ENCODE peak calls at places on chromosomes 13 and 19, in nine cellular contexts. Z, E, D, K, X, R, Q, L and V are unnamed samples. For H3K27me3 and H3K36me3, the result is how much of the 10 kb centered on the place peaks cover.

GRCh38 chr13:44300895-44301638 is 72.6 kb upstream of the SERP2 start:
- DNase-seq in Z (peak), E (peak), D (peak), K (no peak), X (peak), R (no peak), Q (peak), L (no peak), V (no peak)

GRCh38 chr19:38045554-38046253 is 138.7 kb downstream of the SIPA1L3 start:
- DNase-seq in Z (no peak), E (no peak), D (no peak), K (no peak), X (no peak), R (no peak), Q (no peak), L (no peak), V (no peak)

GRCh38 chr13:91347996-91348905 is 764 bp downstream of the MIR17HG start:
- DNase-seq in Z (peak), E (no peak), D (peak), K (peak), X (peak), R (no peak), Q (peak), L (peak), V (peak)

GRCh38 chr19:4369109-4369887 is 25.9 kb downstream of the MPND start:
- DNase-seq in Z (peak), E (no peak), D (peak), K (peak), X (peak), R (peak), Q (no peak), L (no peak), V (peak)

GRCh38 chr19:8342316-8342683 is 762 bp downstream of the KANK3 start:
- DNase-seq in Z (no peak), E (no peak), D (no peak), K (no peak), X (no peak), R (no peak), Q (no peak), L (no peak), V (peak)

GRCh38 chr13:74987124-74987690 is 494.8 kb downstream of the TBC1D4 start:
- DNase-seq in Z (no peak), E (no peak), D (no peak), K (no peak), X (no peak), R (no peak), Q (no peak), L (no peak), V (no peak)

GRCh38 chr13:90552702-90553101 is 794.8 kb upstream of the MIR17HG start:
- DNase-seq in Z (no peak), E (no peak), D (no peak), K (no peak), X (no peak), R (no peak), Q (no peak), L (no peak), V (no peak)

GRCh38 chr13:42001580-42001979 is 40.7 kb upstream of the VWA8 start:
- DNase-seq in Z (no peak), E (peak), D (no peak), K (no peak), X (no peak), R (no peak), Q (no peak), L (no peak), V (peak)

GRCh38 chr19:48780684-48781391 is 25.5 kb downstream of the FGF21 start:
- DNase-seq in Z (no peak), E (no peak), D (no peak), K (peak), X (no peak), R (no peak), Q (peak), L (no peak), V (no peak)

GRCh38 chr19:48421548-48421947 is 24.2 kb upstream of the GRWD1 start:
- DNase-seq in Z (no peak), E (no peak), D (no peak), K (no peak), X (no peak), R (no peak), Q (no peak), L (no peak), V (peak)

GRCh38 chr19:41915248-41916032 is 12.8 kb downstream of the ERFL start:
- DNase-seq in Z (no peak), E (no peak), D (no peak), K (no peak), X (no peak), R (no peak), Q (no peak), L (no peak), V (peak)

GRCh38 chr13:63853816-63854215 is 2438.2 kb upstream of the PCDH20 start:
- DNase-seq in Z (no peak), E (no peak), D (no peak), K (no peak), X (no peak), R (no peak), Q (no peak), L (no peak), V (no peak)

GRCh38 chr19:52981329-52981728 is 18.6 kb upstream of the ZNF816 start:
- DNase-seq in Z (no peak), E (no peak), D (no peak), K (no peak), X (no peak), R (no peak), Q (no peak), L (no peak), V (no peak)

GRCh38 chr13:56314755-56315154 is 826.0 kb upstream of the PRR20A start:
- DNase-seq in Z (no peak), E (no peak), D (no peak), K (no peak), X (no peak), R (no peak), Q (no peak), L (no peak), V (peak)

GRCh38 chr19:34299576-34299975 is 45.2 kb downstream of the GARRE1 start:
- DNase-seq in Z (no peak), E (no peak), D (no peak), K (no peak), X (no peak), R (no peak), Q (peak), L (no peak), V (no peak)

GRCh38 chr13:34020388-34020787 is 202.4 kb downstream of the RFC3 start:
- DNase-seq in Z (no peak), E (no peak), D (no peak), K (no peak), X (no peak), R (no peak), Q (no peak), L (no peak), V (no peak)

GRCh38 chr13:99123101-99124045 is 77.3 kb upstream of the UBAC2 start:
- DNase-seq in Z (no peak), E (no peak), D (no peak), K (no peak), X (no peak), R (peak), Q (no peak), L (no peak), V (no peak)

GRCh38 chr13:84609716-84610115 is 727.4 kb upstream of the SLITRK1 start:
- DNase-seq in Z (no peak), E (no peak), D (no peak), K (no peak), X (no peak), R (peak), Q (no peak), L (no peak), V (no peak)

GRCh38 chr19:10086032-10086903 is at the start of gene SHFL:
- DNase-seq in Z (peak), E (no peak), D (peak), K (peak), X (peak), R (no peak), Q (peak), L (peak), V (peak)

GRCh38 chr19:10748195-10748923 is 30.5 kb downstream of the DNM2 start:
- DNase-seq in Z (no peak), E (no peak), D (no peak), K (no peak), X (no peak), R (no peak), Q (no peak), L (no peak), V (no peak)

GRCh38 chr19:41707871-41708371 is 505 bp upstream of the CEACAM5 start:
- DNase-seq in Z (no peak), E (no peak), D (no peak), K (no peak), X (no peak), R (no peak), Q (no peak), L (peak), V (no peak)

GRCh38 chr13:26202365-26202972 is 19.6 kb downstream of the RNF6 start:
- DNase-seq in Z (no peak), E (no peak), D (no peak), K (no peak), X (no peak), R (no peak), Q (peak), L (no peak), V (no peak)

GRCh38 chr19:44308011-44308410 is 3.2 kb upstream of the ZNF235 start:
- DNase-seq in Z (no peak), E (no peak), D (no peak), K (no peak), X (no peak), R (no peak), Q (no peak), L (no peak), V (no peak)

GRCh38 chr13:76231522-76232167 is 595.5 kb downstream of the LMO7 start:
- DNase-seq in Z (no peak), E (no peak), D (no peak), K (no peak), X (no peak), R (no peak), Q (no peak), L (no peak), V (no peak)

GRCh38 chr13:59842507-59842906 is 321.2 kb downstream of the DIAPH3 start:
- DNase-seq in Z (no peak), E (no peak), D (no peak), K (no peak), X (no peak), R (no peak), Q (peak), L (no peak), V (no peak)

GRCh38 chr19:42872608-42873007 is 6.9 kb downstream of the PSG1 start:
- DNase-seq in Z (no peak), E (no peak), D (no peak), K (no peak), X (no peak), R (no peak), Q (no peak), L (no peak), V (no peak)

GRCh38 chr19:56838930-56839664 is 1.4 kb downstream of the PEG3 start:
- DNase-seq in Z (peak), E (peak), D (peak), K (no peak), X (peak), R (no peak), Q (peak), L (peak), V (no peak)

GRCh38 chr19:38204728-38205127 is 19.3 kb downstream of the DPF1 start:
- DNase-seq in Z (no peak), E (no peak), D (no peak), K (no peak), X (no peak), R (no peak), Q (no peak), L (no peak), V (no peak)

GRCh38 chr13:43782686-43783085 is 4.1 kb downstream of the ENOX1 start:
- DNase-seq in Z (no peak), E (no peak), D (no peak), K (no peak), X (no peak), R (no peak), Q (no peak), L (no peak), V (no peak)

GRCh38 chr13:109627649-109628048 is 158.7 kb downstream of the IRS2 start:
- DNase-seq in Z (no peak), E (no peak), D (no peak), K (no peak), X (no peak), R (no peak), Q (no peak), L (no peak), V (no peak)

GRCh38 chr19:45975296-45975695 is 1.6 kb upstream of the NOVA2 start:
- DNase-seq in Z (no peak), E (no peak), D (no peak), K (no peak), X (no peak), R (no peak), Q (no peak), L (no peak), V (no peak)

GRCh38 chr13:99385940-99386339 is 78.7 kb upstream of the GPR183 start:
- DNase-seq in Z (no peak), E (no peak), D (no peak), K (no peak), X (no peak), R (no peak), Q (no peak), L (no peak), V (no peak)

GRCh38 chr13:99982021-99982740 is 597 bp downstream of the ZIC2 start:
- DNase-seq in Z (no peak), E (no peak), D (no peak), K (peak), X (no peak), R (no peak), Q (no peak), L (peak), V (peak)

GRCh38 chr19:32035611-32036010 is 309.8 kb upstream of the ZNF507 start:
- DNase-seq in Z (no peak), E (no peak), D (no peak), K (no peak), X (no peak), R (no peak), Q (no peak), L (no peak), V (no peak)
- H3K27me3 ChIP-seq in Z (under half), E (under half), D (under half), K (under half), X (under half), R (under half), Q (under half), L (under half), V (under half)

GRCh38 chr19:1269065-1269477 is at the start of gene CIRBP:
- DNase-seq in Z (peak), E (peak), D (peak), K (peak), X (peak), R (peak), Q (peak), L (peak), V (peak)

GRCh38 chr19:1269478-1270167 is 491 bp downstream of the CIRBP start:
- DNase-seq in Z (peak), E (no peak), D (peak), K (peak), X (peak), R (no peak), Q (peak), L (peak), V (peak)

GRCh38 chr19:1267441-1268391 is 1.4 kb upstream of the CIRBP start:
- DNase-seq in Z (no peak), E (no peak), D (peak), K (no peak), X (peak), R (no peak), Q (no peak), L (no peak), V (peak)

GRCh38 chr19:1266818-1267440 is 2.2 kb upstream of the CIRBP start:
- DNase-seq in Z (peak), E (no peak), D (peak), K (peak), X (peak), R (no peak), Q (peak), L (peak), V (peak)

GRCh38 chr19:1268392-1269064 is 604 bp upstream of the CIRBP start:
- DNase-seq in Z (no peak), E (no peak), D (peak), K (no peak), X (peak), R (no peak), Q (no peak), L (no peak), V (no peak)
- H3K4me3 ChIP-seq in Z (peak), E (no peak), D (peak), K (no peak), X (peak), R (no peak), Q (no peak), L (peak), V (peak)

GRCh38 chr19:17023805-17024204 is 2.8 kb downstream of the CPAMD8 start:
- DNase-seq in Z (no peak), E (no peak), D (no peak), K (no peak), X (no peak), R (no peak), Q (no peak), L (no peak), V (no peak)
- H3K36me3 ChIP-seq in Z (under half), E (under half), D (under half), K (under half), X (under half), R (under half), Q (under half), L (under half), V (under half)

DNA sequence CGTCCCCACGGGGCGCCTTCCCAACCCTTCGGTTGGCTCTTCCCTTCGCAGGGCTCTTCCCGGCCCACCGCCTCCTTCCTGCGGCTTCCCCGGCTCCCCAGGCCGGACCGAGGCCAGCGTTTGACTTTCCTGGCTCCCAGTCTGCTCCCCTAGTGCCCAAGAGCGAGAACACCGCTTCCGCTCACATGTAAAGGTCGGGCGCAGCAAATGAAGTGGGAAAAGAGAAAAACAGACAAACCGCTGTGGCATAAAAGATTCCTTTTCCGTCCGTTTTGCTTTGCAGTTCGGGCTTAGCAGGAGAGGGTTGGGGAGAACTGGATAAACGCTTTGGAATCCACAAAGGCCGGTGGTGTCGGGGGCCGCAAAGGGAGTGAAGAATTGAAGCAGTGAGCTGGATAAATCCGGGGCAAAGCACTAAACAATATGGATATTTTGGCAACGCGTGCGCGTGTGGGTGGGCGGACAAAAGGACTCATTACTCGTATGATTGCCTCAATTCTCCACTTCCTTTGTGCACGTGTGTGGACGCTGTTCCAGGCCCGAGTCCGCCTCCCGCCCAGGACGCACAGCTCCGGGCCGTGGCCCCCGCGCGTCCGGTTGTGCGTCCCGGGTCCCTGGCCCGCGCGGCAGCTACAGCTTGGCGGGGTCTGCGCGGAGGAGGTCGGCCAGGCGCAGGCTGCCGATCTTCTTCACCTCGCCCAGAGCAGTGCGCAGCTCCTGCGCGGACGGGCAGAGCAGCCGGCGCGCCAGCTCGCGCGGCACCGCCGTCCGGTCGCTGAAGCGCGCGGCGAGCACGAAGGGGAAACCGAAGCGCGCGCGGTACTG is 8.6 kb upstream of the CDX2 start:
- DNase-seq in Z (no peak), E (no peak), D (peak), K (no peak), X (no peak), R (no peak), Q (no peak), L (peak), V (peak)
- H3K27me3 ChIP-seq in Z (half or more), E (half or more), D (under half), K (under half), X (half or more), R (half or more), Q (half or more), L (under half), V (half or more)

GRCh38 chr19:18465214-18465963 is 27.5 kb upstream of the ISYNA1 start:
- DNase-seq in Z (no peak), E (no peak), D (no peak), K (no peak), X (no peak), R (no peak), Q (no peak), L (no peak), V (no peak)
- H3K4me3 ChIP-seq in Z (peak), E (no peak), D (no peak), K (no peak), X (no peak), R (no peak), Q (no peak), L (no peak), V (no peak)

GRCh38 chr19:33199441-33200265 is 5.5 kb downstream of the LRP3 start:
- DNase-seq in Z (no peak), E (no peak), D (no peak), K (no peak), X (no peak), R (no peak), Q (no peak), L (no peak), V (peak)
- H3K36me3 ChIP-seq in Z (under half), E (under half), D (under half), K (under half), X (under half), R (under half), Q (under half), L (under half), V (under half)

GRCh38 chr19:3048190-3048533 is 14.1 kb downstream of the TLE5 start:
- DNase-seq in Z (no peak), E (no peak), D (no peak), K (no peak), X (no peak), R (no peak), Q (no peak), L (no peak), V (no peak)

GRCh38 chr19:3049089-3049488 is 13.2 kb downstream of the TLE5 start:
- DNase-seq in Z (no peak), E (no peak), D (no peak), K (no peak), X (no peak), R (no peak), Q (no peak), L (no peak), V (no peak)

GRCh38 chr19:3047307-3048189 is 14.7 kb downstream of the TLE5 start:
- DNase-seq in Z (peak), E (no peak), D (peak), K (peak), X (peak), R (no peak), Q (peak), L (peak), V (peak)

GRCh38 chr19:3046621-3047306 is 15.5 kb downstream of the TLE5 start:
- DNase-seq in Z (no peak), E (no peak), D (no peak), K (peak), X (peak), R (no peak), Q (no peak), L (no peak), V (peak)

DNA sequence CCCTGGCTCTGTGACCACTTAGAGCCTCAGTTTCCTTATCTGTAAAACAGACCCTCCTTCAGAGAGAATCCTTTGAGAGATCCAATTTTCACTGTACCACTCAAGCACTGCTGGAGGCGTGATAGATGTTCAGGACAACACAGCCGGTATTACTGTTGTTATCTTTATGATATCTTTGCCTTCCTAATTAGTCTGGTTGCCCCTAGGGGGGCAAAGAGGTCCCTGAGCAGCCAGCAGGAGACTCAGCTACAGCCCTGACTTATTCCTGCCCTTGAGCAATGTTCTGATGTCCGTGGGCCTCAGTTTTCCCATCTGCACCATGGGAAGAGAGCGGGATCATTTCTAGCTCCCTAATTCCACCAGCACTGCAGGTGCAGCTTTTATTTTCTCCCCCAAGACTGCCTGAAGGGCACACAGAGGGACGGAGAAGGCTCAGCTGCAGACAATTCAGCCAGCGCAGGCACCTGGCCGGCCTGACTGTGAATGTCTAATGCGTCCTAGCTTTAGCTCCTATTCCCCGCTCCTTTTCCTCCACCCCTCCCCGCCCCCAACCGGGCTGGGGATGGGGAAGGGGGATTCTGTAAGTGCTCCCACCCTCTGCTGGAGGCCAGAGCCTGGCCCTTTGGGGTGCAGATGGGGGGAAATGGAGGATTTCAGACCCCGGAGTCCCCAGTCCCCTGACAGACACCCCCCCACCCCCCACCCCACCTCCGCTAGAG is 16.3 kb downstream of the TLE5 start:
- DNase-seq in Z (no peak), E (no peak), D (no peak), K (no peak), X (no peak), R (no peak), Q (no peak), L (no peak), V (peak)
- H3K27me3 ChIP-seq in Z (under half), E (under half), D (under half), K (under half), X (under half), R (under half), Q (under half), L (under half), V (under half)

GRCh38 chr19:54029930-54030490 is 33.7 kb downstream of the VSTM1 start:
- DNase-seq in Z (peak), E (no peak), D (no peak), K (peak), X (peak), R (no peak), Q (peak), L (peak), V (peak)
- H3K4me3 ChIP-seq in Z (no peak), E (no peak), D (no peak), K (no peak), X (no peak), R (no peak), Q (no peak), L (no peak), V (no peak)

GRCh38 chr19:36819130-36819630 is 19.0 kb downstream of the ZNF790 start:
- DNase-seq in Z (no peak), E (no peak), D (no peak), K (no peak), X (no peak), R (no peak), Q (no peak), L (no peak), V (no peak)
- H3K36me3 ChIP-seq in Z (half or more), E (under half), D (half or more), K (under half), X (half or more), R (under half), Q (under half), L (under half), V (under half)